ENCODE peak calls at places on chromosome 14, in six cellular contexts. W is body of pancreas, H is colonic mucosa, Z is psoas muscle, C is sigmoid colon, D is BE2C. T is an unnamed sample. For H3K4me1, the result is how much of the 10 kb centered on the place peaks cover.

GRCh38 chr14:23061995-23062394 is 4.7 kb upstream of the CDH24 start:
- DNase-seq in H (no peak), D (no peak), Z (peak), C (peak), W (peak), T (no peak)

GRCh38 chr14:35201066-35201465 is 78.7 kb downstream of the PRORP start:
- DNase-seq in H (no peak), C (no peak), D (no peak), Z (no peak), W (no peak), T (no peak)

GRCh38 chr14:34872822-34873590 is 2.2 kb downstream of the BAZ1A start:
- DNase-seq in W (peak), C (peak), H (peak), Z (no peak), D (no peak), T (no peak)

GRCh38 chr14:59547310-59547709 is 29.3 kb downstream of the CCDC175 start:
- DNase-seq in C (no peak), Z (no peak), D (no peak), H (no peak), W (no peak), T (no peak)

GRCh38 chr14:20262642-20263128 is 23.6 kb downstream of the OR11H4 start:
- DNase-seq in W (no peak), C (no peak), D (peak), Z (no peak), H (no peak), T (no peak)

GRCh38 chr14:71714225-71714624 is 218.0 kb upstream of the RGS6 start:
- DNase-seq in Z (no peak), W (no peak), C (no peak), D (no peak), H (no peak), T (no peak)

GRCh38 chr14:54676822-54677708 is 110.1 kb downstream of the SAMD4A start:
- DNase-seq in D (no peak), C (no peak), H (no peak), Z (no peak), W (no peak), T (no peak)

GRCh38 chr14:55382483-55382882 is 29.1 kb downstream of the ATG14 start:
- DNase-seq in H (no peak), C (no peak), D (no peak), W (no peak), Z (no peak), T (no peak)

GRCh38 chr14:63727231-63727735 is 582 bp downstream of the SGPP1 start:
- DNase-seq in C (peak), D (peak), H (peak), W (peak), Z (peak), T (no peak)

GRCh38 chr14:76080471-76080870 is 71.3 kb upstream of the GPATCH2L start:
- DNase-seq in H (no peak), C (no peak), W (no peak), Z (no peak), D (no peak), T (no peak)

GRCh38 chr14:76985021-76985420 is 43.5 kb downstream of the IRF2BPL start:
- DNase-seq in H (no peak), D (no peak), W (no peak), Z (no peak), C (no peak), T (no peak)

GRCh38 chr14:53462931-53463778 is 310.0 kb upstream of the DDHD1 start:
- DNase-seq in Z (no peak), H (no peak), D (no peak), W (no peak), C (no peak), T (no peak)

GRCh38 chr14:55370883-55371455 is 40.7 kb downstream of the ATG14 start:
- DNase-seq in Z (no peak), W (no peak), D (no peak), H (no peak), C (no peak), T (no peak)

GRCh38 chr14:101808020-101808641 is 46.6 kb downstream of the PPP2R5C start:
- DNase-seq in H (no peak), Z (no peak), D (peak), W (peak), C (no peak), T (no peak)
- TF ChIP-seq CTCF in H (no peak), Z (no peak), D (peak), W (peak), C (no peak), T (no peak)

DNA sequence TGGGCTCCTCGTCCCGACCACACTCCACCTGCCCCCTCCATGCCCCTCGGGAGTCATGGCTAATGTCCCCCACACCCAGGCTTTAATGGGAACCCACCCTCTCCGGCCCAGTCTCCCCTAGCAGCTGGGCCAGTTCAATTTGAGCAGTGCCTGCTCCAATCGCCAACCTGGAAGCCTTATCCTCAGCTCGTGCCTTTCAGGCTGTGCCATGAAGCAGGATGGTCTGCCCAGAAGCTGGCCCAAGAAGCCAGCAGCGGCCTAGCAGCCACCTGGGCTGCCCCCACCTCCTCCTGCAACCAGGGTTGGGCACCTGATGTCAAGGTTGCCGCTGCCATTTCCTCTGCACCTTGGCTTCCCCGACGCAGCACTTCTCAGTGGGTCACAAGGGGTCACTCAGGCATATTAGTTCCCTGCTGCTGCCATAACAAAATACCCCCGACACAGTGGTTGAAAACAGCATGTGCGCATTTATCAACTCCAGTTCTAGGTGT is 2.3 kb upstream of the CLBA1 start:
- DNase-seq in H (no peak), C (peak), W (no peak), Z (no peak), D (peak), T (no peak)
- H3K4me1 ChIP-seq in H (under half), C (under half), W (under half), Z (under half), D (under half), T (under half)

DNA sequence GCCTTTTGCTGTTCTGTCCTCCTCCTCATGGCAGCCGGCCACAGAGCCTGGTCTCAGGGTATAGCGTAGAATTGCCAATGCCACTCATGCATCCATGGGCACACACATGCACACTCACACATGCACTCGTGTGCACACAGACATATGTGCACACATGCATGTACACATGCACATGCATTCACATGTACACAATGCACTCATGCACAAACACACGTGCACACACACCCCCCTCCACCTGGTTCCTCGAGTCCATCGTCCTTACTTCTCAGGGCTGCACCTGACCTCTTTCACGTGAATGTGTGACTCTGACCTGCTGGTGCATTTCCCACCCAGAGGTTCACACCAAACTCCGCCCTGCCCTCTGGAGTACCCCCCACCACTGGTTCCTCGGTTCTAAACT is 60.6 kb downstream of the BCL11B start:
- DNase-seq in Z (no peak), C (no peak), D (no peak), W (no peak), H (no peak), T (no peak)
- H3K4me3 ChIP-seq in Z (no peak), C (no peak), D (no peak), W (no peak), H (no peak), T (no peak)

GRCh38 chr14:67883717-67884116 is 64.1 kb downstream of the RAD51B start:
- DNase-seq in Z (no peak), W (no peak), D (no peak), C (no peak), H (no peak), T (no peak)
- TF ChIP-seq CTCF in Z (peak), W (peak), D (no peak), C (no peak), H (no peak), T (no peak)

DNA sequence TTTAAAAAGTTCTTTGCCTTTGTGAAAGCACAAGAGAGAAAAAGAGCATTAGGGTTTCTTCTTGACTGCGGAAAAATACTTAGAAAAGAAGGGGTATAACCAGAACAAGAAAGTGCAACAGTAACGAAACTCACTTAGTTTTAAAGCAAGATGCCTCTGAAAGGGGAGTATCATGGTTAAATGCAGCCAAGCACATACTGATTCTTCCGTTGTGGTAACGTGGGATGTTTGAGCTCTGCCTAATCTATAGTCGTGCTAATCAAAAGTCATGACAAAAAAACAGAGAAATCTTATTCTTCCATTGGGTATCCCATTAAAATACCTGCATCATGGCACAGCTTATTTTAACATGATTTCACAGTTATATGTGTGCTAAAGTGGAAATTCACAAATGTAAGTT is 187.8 kb upstream of the LRFN5 start:
- DNase-seq in W (no peak), C (no peak), D (no peak), Z (no peak), H (no peak), T (no peak)
- H3K4me1 ChIP-seq in W (under half), C (under half), D (under half), Z (under half), H (under half), T (under half)

GRCh38 chr14:49898485-49898884 is 5.6 kb downstream of the ARF6 start:
- DNase-seq in H (no peak), D (no peak), Z (no peak), W (no peak), C (no peak), T (no peak)
- H3K4me3 ChIP-seq in H (no peak), D (no peak), Z (peak), W (no peak), C (no peak), T (peak)

DNA sequence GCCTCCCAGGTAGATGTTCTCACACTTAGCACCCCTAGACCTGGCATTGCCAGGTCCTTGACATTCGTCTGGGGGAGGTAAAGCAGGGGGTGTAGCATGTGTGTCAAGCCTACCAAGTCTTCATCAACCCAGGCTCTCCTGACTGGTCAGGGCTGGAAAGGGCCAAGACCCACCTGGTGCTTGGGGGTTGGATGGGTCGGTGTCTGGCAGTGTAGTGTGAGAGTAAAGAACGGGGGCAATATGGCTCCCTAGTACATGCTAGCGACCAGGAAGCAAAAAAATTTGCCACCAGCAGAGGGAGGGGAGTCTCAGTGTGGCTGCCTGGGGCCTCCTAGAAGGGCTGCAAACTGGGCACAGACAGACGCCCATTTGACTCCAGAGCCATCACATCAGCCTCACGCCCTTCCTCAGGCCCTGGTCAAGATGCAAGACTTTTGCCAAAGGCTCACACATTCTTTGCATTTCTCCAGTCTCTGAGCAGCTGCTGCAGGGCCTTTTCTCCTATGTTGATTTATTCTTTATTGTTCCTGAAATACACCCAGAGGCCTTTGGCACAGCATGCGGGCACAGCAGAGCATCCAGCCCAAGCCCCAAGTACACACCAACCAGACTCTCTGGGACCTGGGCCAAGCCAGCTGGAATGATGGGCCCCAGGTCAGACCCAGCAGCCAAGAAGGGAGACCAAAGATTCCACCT is 38.3 kb upstream of the PNMA1 start:
- DNase-seq in H (peak), D (peak), W (peak), C (peak), Z (peak), T (no peak)
- TF ChIP-seq CTCF in H (no peak), D (peak), W (peak), C (peak), Z (peak), T (no peak)

GRCh38 chr14:73240816-73241480 is 3.6 kb downstream of the PAPLN start:
- DNase-seq in W (no peak), Z (no peak), D (no peak), C (peak), H (no peak), T (no peak)
- H3K4me1 ChIP-seq in W (under half), Z (under half), D (under half), C (half or more), H (under half), T (half or more)

GRCh38 chr14:65377576-65377975 is 35.0 kb upstream of the FUT8 start:
- DNase-seq in Z (no peak), W (no peak), H (no peak), C (no peak), D (no peak), T (no peak)

GRCh38 chr14:65387171-65387570 is 25.4 kb upstream of the FUT8 start:
- DNase-seq in Z (no peak), W (no peak), H (no peak), D (no peak), C (no peak), T (no peak)

GRCh38 chr14:65387628-65388027 is 24.9 kb upstream of the FUT8 start:
- DNase-seq in D (no peak), H (no peak), Z (no peak), C (no peak), W (no peak), T (no peak)

GRCh38 chr14:65382586-65382985 is 29.9 kb upstream of the FUT8 start:
- DNase-seq in H (no peak), D (no peak), W (no peak), C (no peak), Z (no peak), T (no peak)
- H3K4me3 ChIP-seq in H (no peak), D (no peak), W (no peak), C (no peak), Z (no peak), T (no peak)